ENCODE peak calls at places on chromosomes 3 and 15, in six cellular contexts. Z, E, X, M, D and Q are unnamed samples.

GRCh38 chr3:113231827-113232253 is 20.5 kb downstream of the BOC start:
- DNase-seq in X (peak), D (peak), Z (no peak), E (no peak), M (no peak), Q (no peak)

GRCh38 chr3:189099505-189100290 is 72.1 kb upstream of the TPRG1 start:
- DNase-seq in D (peak), Z (no peak), X (no peak), M (no peak), E (no peak), Q (no peak)

GRCh38 chr15:50906954-50907865 is 1.3 kb upstream of the AP4E1 start:
- DNase-seq in E (peak), D (no peak), Z (no peak), X (peak), M (peak), Q (peak)

GRCh38 chr3:3739345-3740060 is 59.7 kb upstream of the LRRN1 start:
- DNase-seq in M (no peak), E (no peak), D (no peak), X (no peak), Z (no peak), Q (no peak)

GRCh38 chr3:33660035-33660434 is 58.0 kb downstream of the CLASP2 start:
- DNase-seq in D (no peak), M (no peak), X (peak), E (no peak), Z (no peak), Q (no peak)

GRCh38 chr3:51937014-51937413 is 4.7 kb downstream of the RRP9 start:
- DNase-seq in M (no peak), E (no peak), D (no peak), Z (no peak), X (no peak), Q (no peak)

GRCh38 chr3:143832433-143832832 is 15.8 kb downstream of the SLC9A9 start:
- DNase-seq in E (no peak), D (no peak), M (no peak), Z (no peak), X (peak), Q (no peak)

GRCh38 chr15:40743921-40744809 is 10.9 kb downstream of the RMDN3 start:
- DNase-seq in E (no peak), X (peak), Z (peak), D (peak), M (peak), Q (peak)

GRCh38 chr3:71873093-71873611 is 88.2 kb upstream of the PROK2 start:
- DNase-seq in D (no peak), Z (no peak), E (no peak), M (no peak), X (no peak), Q (no peak)

GRCh38 chr3:132972333-132972732 is 65.9 kb upstream of the TMEM108 start:
- DNase-seq in D (no peak), Z (no peak), E (no peak), M (no peak), X (peak), Q (no peak)

GRCh38 chr3:158727499-158728377 is 4.5 kb downstream of the RARRES1 start:
- DNase-seq in X (peak), E (no peak), D (peak), M (peak), Z (peak), Q (peak)

GRCh38 chr15:70094690-70095311 is 2.9 kb downstream of the TLE3 start:
- DNase-seq in X (peak), Z (no peak), M (no peak), D (no peak), E (no peak), Q (no peak)

GRCh38 chr3:115062009-115062408 is 85.1 kb downstream of the ZBTB20 start:
- DNase-seq in E (no peak), X (no peak), M (no peak), D (no peak), Z (no peak), Q (no peak)

GRCh38 chr3:45814322-45814721 is 18.0 kb upstream of the SLC6A20 start:
- DNase-seq in D (no peak), M (no peak), X (no peak), Z (no peak), E (no peak), Q (no peak)

GRCh38 chr3:147507638-147508286 is 98.6 kb downstream of the ZIC1 start:
- DNase-seq in D (peak), M (no peak), E (no peak), X (peak), Z (no peak), Q (no peak)

GRCh38 chr3:10142707-10143560 is 1.4 kb downstream of the VHL start:
- DNase-seq in X (peak), M (peak), Z (no peak), D (no peak), E (no peak), Q (no peak)

GRCh38 chr15:25188551-25189101 is 233.8 kb downstream of the SNRPN start:
- DNase-seq in E (no peak), X (no peak), D (no peak), Z (no peak), M (no peak), Q (no peak)

GRCh38 chr15:73265536-73266153 is 103.1 kb downstream of the HCN4 start:
- DNase-seq in M (peak), D (peak), Z (peak), X (peak), E (no peak), Q (peak)

GRCh38 chr3:44074181-44074580 is 167.5 kb upstream of the TOPAZ1 start:
- DNase-seq in D (no peak), Z (no peak), M (no peak), E (no peak), X (no peak), Q (no peak)